ENCODE peak calls at places on chromosomes 11 and 22, in seven cellular contexts. G, M, N, E, X, D and U are unnamed samples.

GRCh38 chr22:47333625-47334024 is 571.2 kb downstream of the TBC1D22A start:
- DNase-seq in E (peak), X (no peak), D (no peak), N (no peak), M (peak), G (no peak), U (no peak)

GRCh38 chr11:7585816-7586215 is 72.0 kb downstream of the PPFIBP2 start:
- DNase-seq in E (no peak), X (no peak), D (no peak), M (no peak), G (no peak), N (no peak), U (no peak)

GRCh38 chr11:70788247-70789022 is 390.1 kb downstream of the CTTN start:
- DNase-seq in X (no peak), M (no peak), D (no peak), E (no peak), N (no peak), G (no peak), U (no peak)

GRCh38 chr22:46187862-46188261 is 37.5 kb downstream of the PPARA start:
- DNase-seq in X (no peak), G (no peak), D (no peak), M (peak), N (no peak), E (no peak), U (no peak)

GRCh38 chr11:76626921-76627391 is 43.6 kb downstream of the LRRC32 start:
- DNase-seq in N (no peak), G (no peak), E (no peak), X (no peak), M (peak), D (no peak), U (peak)

GRCh38 chr11:79200398-79201070 is 240.3 kb downstream of the TENM4 start:
- DNase-seq in E (no peak), D (no peak), X (no peak), M (no peak), G (no peak), N (no peak), U (no peak)

GRCh38 chr11:2301631-2302272 is at the start of the genes C11orf21 and TSPAN32:
- DNase-seq in E (no peak), N (peak), G (peak), M (no peak), D (no peak), X (peak), U (peak)

GRCh38 chr11:122258446-122258994 is 142.5 kb upstream of the BLID start:
- DNase-seq in D (no peak), X (no peak), M (no peak), G (no peak), E (no peak), N (no peak), U (no peak)

GRCh38 chr22:46791201-46791731 is 28.8 kb downstream of the TBC1D22A start:
- DNase-seq in N (peak), X (no peak), D (peak), G (peak), M (peak), E (no peak), U (peak)

GRCh38 chr11:72683782-72684200 is 9.6 kb upstream of the PDE2A start:
- DNase-seq in D (peak), E (peak), N (peak), X (peak), M (no peak), G (peak), U (peak)

GRCh38 chr11:45658292-45658991 is 7.0 kb downstream of the CHST1 start:
- DNase-seq in D (no peak), G (no peak), M (no peak), N (peak), X (peak), E (no peak), U (no peak)

GRCh38 chr11:84969103-84969502 is 658.0 kb downstream of the DLG2 start:
- DNase-seq in M (no peak), G (no peak), X (no peak), N (no peak), D (no peak), E (no peak), U (no peak)

GRCh38 chr11:92881940-92882339 is 87.5 kb upstream of the MTNR1B start:
- DNase-seq in N (no peak), D (no peak), E (no peak), M (no peak), G (no peak), X (no peak), U (no peak)

GRCh38 chr11:50423208-50423607 is 390.5 kb downstream of the OR4C45 start:
- DNase-seq in X (no peak), E (no peak), M (no peak), D (no peak), G (no peak), N (no peak), U (no peak)

GRCh38 chr11:86765146-86765663 is 35.1 kb upstream of the PRSS23 start:
- DNase-seq in X (peak), G (no peak), N (no peak), E (no peak), M (no peak), D (no peak), U (no peak)

GRCh38 chr22:20571531-20572007 is 64.2 kb downstream of the MED15 start:
- DNase-seq in N (no peak), M (peak), E (no peak), D (peak), G (peak), X (peak), U (peak)

GRCh38 chr11:113603277-113604059 is 102.6 kb downstream of the TMPRSS5 start:
- DNase-seq in M (no peak), E (no peak), G (no peak), X (no peak), D (no peak), N (no peak), U (no peak)

GRCh38 chr11:126477526-126478275 is 122.2 kb downstream of the ST3GAL4 start:
- DNase-seq in M (no peak), G (no peak), D (no peak), E (no peak), X (peak), N (no peak), U (no peak)

GRCh38 chr11:111603633-111604130 is 1.4 kb downstream of the SIK2 start:
- DNase-seq in E (no peak), N (no peak), X (no peak), D (no peak), G (no peak), M (no peak), U (no peak)

GRCh38 chr11:17599460-17599925 is 52.4 kb downstream of the OTOG start:
- DNase-seq in X (no peak), G (no peak), E (no peak), M (no peak), N (peak), D (no peak), U (no peak)

GRCh38 chr11:69552951-69553350 is 71.5 kb downstream of the LINC01488 start:
- DNase-seq in G (no peak), N (peak), E (no peak), X (no peak), D (no peak), M (no peak), U (no peak)

GRCh38 chr11:59550842-59551650 is 39.7 kb downstream of the OR4D9 start:
- DNase-seq in D (peak), G (peak), N (peak), M (peak), E (peak), X (peak), U (peak)